ENCODE peak calls at places on chromosomes 16 and 17, in five cellular contexts. One of them, this sample, is unnamed.

GRCh38 chr16:72969146-72969545 is 78.8 kb downstream of the ZFHX3 start:
- DNase-seq in GM12878: no peak
- DNase-seq in H1: no peak
- DNase-seq in HepG2: no peak
- DNase-seq in K562: no peak
- DNase-seq in this sample: no peak

GRCh38 chr16:80935691-80936090 is 71.0 kb downstream of the CMC2 start:
- DNase-seq in GM12878: no peak
- DNase-seq in H1: no peak
- DNase-seq in HepG2: no peak
- DNase-seq in K562: no peak
- DNase-seq in this sample: no peak

GRCh38 chr16:89695086-89695874 is 6.2 kb downstream of the SPATA2L start:
- DNase-seq in GM12878: no peak
- DNase-seq in H1: no peak
- DNase-seq in HepG2: peak
- DNase-seq in K562: no peak
- DNase-seq in this sample: no peak

GRCh38 chr16:528111-529011 is 849 bp downstream of the CAPN15 start:
- DNase-seq in GM12878: no peak
- DNase-seq in H1: no peak
- DNase-seq in HepG2: no peak
- DNase-seq in K562: peak
- DNase-seq in this sample: peak

GRCh38 chr17:73151888-73152633 is 12.7 kb upstream of the SSTR2 start:
- DNase-seq in GM12878: no peak
- DNase-seq in H1: no peak
- DNase-seq in HepG2: peak
- DNase-seq in K562: no peak
- DNase-seq in this sample: no peak

GRCh38 chr17:17030515-17031211 is 11.6 kb upstream of the MPRIP start:
- DNase-seq in GM12878: no peak
- DNase-seq in H1: no peak
- DNase-seq in HepG2: no peak
- DNase-seq in K562: no peak
- DNase-seq in this sample: peak

GRCh38 chr17:80927791-80928216 is 63.8 kb upstream of the CHMP6 start:
- DNase-seq in GM12878: no peak
- DNase-seq in H1: no peak
- DNase-seq in HepG2: no peak
- DNase-seq in K562: no peak
- DNase-seq in this sample: no peak

GRCh38 chr17:30380106-30380420 is 1.3 kb downstream of the CPD start:
- DNase-seq in GM12878: peak
- DNase-seq in H1: no peak
- DNase-seq in HepG2: no peak
- DNase-seq in K562: no peak
- DNase-seq in this sample: no peak

GRCh38 chr16:4519274-4520058 is 19.1 kb downstream of the CDIP1 start:
- DNase-seq in GM12878: no peak
- DNase-seq in H1: no peak
- DNase-seq in HepG2: no peak
- DNase-seq in K562: no peak
- DNase-seq in this sample: no peak

GRCh38 chr17:35947156-35947585 is 3.7 kb upstream of the LYZL6 start:
- DNase-seq in GM12878: no peak
- DNase-seq in H1: no peak
- DNase-seq in HepG2: peak
- DNase-seq in K562: peak
- DNase-seq in this sample: peak

GRCh38 chr16:77833906-77834599 is 45.7 kb downstream of the VAT1L start:
- DNase-seq in GM12878: no peak
- DNase-seq in H1: peak
- DNase-seq in HepG2: no peak
- DNase-seq in K562: no peak
- DNase-seq in this sample: peak

GRCh38 chr17:33667052-33667509 is 374.0 kb upstream of the ASIC2 start:
- DNase-seq in GM12878: peak
- DNase-seq in H1: no peak
- DNase-seq in HepG2: no peak
- DNase-seq in K562: peak
- DNase-seq in this sample: no peak

GRCh38 chr17:50289268-50289667 is 15.0 kb downstream of the TMEM92 start:
- DNase-seq in GM12878: no peak
- DNase-seq in H1: no peak
- DNase-seq in HepG2: no peak
- DNase-seq in K562: no peak
- DNase-seq in this sample: no peak

GRCh38 chr17:4720787-4721186 is 10.4 kb downstream of the ARRB2 start:
- DNase-seq in GM12878: no peak
- DNase-seq in H1: no peak
- DNase-seq in HepG2: peak
- DNase-seq in K562: no peak
- DNase-seq in this sample: no peak

GRCh38 chr17:43732961-43733360 is 25.6 kb downstream of the SOST start:
- DNase-seq in GM12878: no peak
- DNase-seq in H1: no peak
- DNase-seq in HepG2: no peak
- DNase-seq in K562: no peak
- DNase-seq in this sample: peak

GRCh38 chr17:50620848-50621247 is 13.8 kb upstream of the ABCC3 start:
- DNase-seq in GM12878: no peak
- DNase-seq in H1: no peak
- DNase-seq in HepG2: no peak
- DNase-seq in K562: peak
- DNase-seq in this sample: peak

GRCh38 chr17:56165017-56165720 is 11.9 kb downstream of the ANKFN1 start:
- DNase-seq in GM12878: no peak
- DNase-seq in H1: no peak
- DNase-seq in HepG2: no peak
- DNase-seq in K562: no peak
- DNase-seq in this sample: no peak

GRCh38 chr17:39750131-39751015 is 12.6 kb downstream of the GRB7 start:
- DNase-seq in GM12878: no peak
- DNase-seq in H1: no peak
- DNase-seq in HepG2: peak
- DNase-seq in K562: no peak
- DNase-seq in this sample: no peak

GRCh38 chr16:70478912-70479341 is 24.5 kb downstream of the FCSK start:
- DNase-seq in GM12878: no peak
- DNase-seq in H1: no peak
- DNase-seq in HepG2: no peak
- DNase-seq in K562: no peak
- DNase-seq in this sample: peak

GRCh38 chr17:55727920-55728319 is 5.3 kb upstream of the TMEM100 start:
- DNase-seq in GM12878: no peak
- DNase-seq in H1: no peak
- DNase-seq in HepG2: no peak
- DNase-seq in K562: no peak
- DNase-seq in this sample: no peak

GRCh38 chr17:44543213-44543904 is 13.9 kb upstream of the FZD2 start:
- DNase-seq in GM12878: no peak
- DNase-seq in H1: peak
- DNase-seq in HepG2: peak
- DNase-seq in K562: no peak
- DNase-seq in this sample: peak

GRCh38 chr17:78342438-78343098 is 17.3 kb downstream of the SOCS3 start:
- DNase-seq in GM12878: no peak
- DNase-seq in H1: no peak
- DNase-seq in HepG2: no peak
- DNase-seq in K562: no peak
- DNase-seq in this sample: peak

GRCh38 chr16:14036869-14037268 is 34.2 kb upstream of the MRTFB start:
- DNase-seq in GM12878: no peak
- DNase-seq in H1: no peak
- DNase-seq in HepG2: no peak
- DNase-seq in K562: no peak
- DNase-seq in this sample: no peak

GRCh38 chr17:46876353-46876887 is 25.0 kb downstream of the WNT9B start:
- DNase-seq in GM12878: no peak
- DNase-seq in H1: no peak
- DNase-seq in HepG2: peak
- DNase-seq in K562: peak
- DNase-seq in this sample: peak

GRCh38 chr17:62626719-62627218 is 701 bp upstream of the MRC2 start:
- DNase-seq in GM12878: no peak
- DNase-seq in H1: no peak
- DNase-seq in HepG2: peak
- DNase-seq in K562: no peak
- DNase-seq in this sample: peak

DNA sequence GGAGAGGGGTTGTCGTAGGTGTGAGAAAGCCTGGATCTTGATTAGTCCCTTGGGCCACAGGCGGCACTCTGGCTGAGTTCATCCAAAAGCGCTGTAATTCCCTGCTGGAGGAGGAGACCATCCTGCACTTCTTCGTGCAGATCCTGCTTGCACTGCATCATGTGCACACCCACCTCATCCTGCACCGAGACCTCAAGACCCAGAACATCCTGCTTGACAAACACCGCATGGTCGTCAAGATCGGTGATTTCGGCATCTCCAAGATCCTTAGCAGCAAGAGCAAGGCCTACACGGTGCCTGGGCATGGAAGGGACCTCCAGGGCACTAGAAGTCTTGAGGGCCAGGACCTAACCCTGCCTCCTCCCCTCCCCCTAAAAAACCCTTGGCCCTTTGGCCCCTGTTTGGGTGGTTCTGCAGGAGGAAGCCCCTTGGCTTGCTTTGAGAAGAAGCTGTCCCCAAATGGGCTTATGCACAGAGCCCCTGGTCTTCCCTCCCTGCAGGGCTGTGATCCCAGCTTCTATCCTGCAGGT is 6.2 kb downstream of the NEK8 start:
- DNase-seq in GM12878: no peak
- DNase-seq in H1: no peak
- DNase-seq in HepG2: no peak
- DNase-seq in K562: no peak
- DNase-seq in this sample: no peak
- H3K4me2 ChIP-seq in GM12878: peak
- H3K4me2 ChIP-seq in H1: no peak
- H3K4me2 ChIP-seq in HepG2: no peak
- H3K4me2 ChIP-seq in K562: peak
- H3K4me2 ChIP-seq in this sample: no peak

GRCh38 chr17:13429201-13429600 is 172.5 kb downstream of the HS3ST3A1 start:
- DNase-seq in GM12878: no peak
- DNase-seq in H1: no peak
- DNase-seq in HepG2: no peak
- DNase-seq in K562: no peak
- DNase-seq in this sample: no peak
- TF ChIP-seq CREB1 in GM12878: no peak
- TF ChIP-seq CREB1 in H1: no peak
- TF ChIP-seq CREB1 in HepG2: no peak
- TF ChIP-seq CREB1 in K562: no peak
- TF ChIP-seq CREB1 in this sample: no peak

GRCh38 chr16:85174871-85175723 is 62.8 kb upstream of the CIBAR2 start:
- DNase-seq in GM12878: no peak
- DNase-seq in H1: no peak
- DNase-seq in HepG2: no peak
- DNase-seq in K562: no peak
- DNase-seq in this sample: no peak
- H3K4me2 ChIP-seq in GM12878: no peak
- H3K4me2 ChIP-seq in H1: no peak
- H3K4me2 ChIP-seq in HepG2: peak
- H3K4me2 ChIP-seq in K562: no peak
- H3K4me2 ChIP-seq in this sample: peak

DNA sequence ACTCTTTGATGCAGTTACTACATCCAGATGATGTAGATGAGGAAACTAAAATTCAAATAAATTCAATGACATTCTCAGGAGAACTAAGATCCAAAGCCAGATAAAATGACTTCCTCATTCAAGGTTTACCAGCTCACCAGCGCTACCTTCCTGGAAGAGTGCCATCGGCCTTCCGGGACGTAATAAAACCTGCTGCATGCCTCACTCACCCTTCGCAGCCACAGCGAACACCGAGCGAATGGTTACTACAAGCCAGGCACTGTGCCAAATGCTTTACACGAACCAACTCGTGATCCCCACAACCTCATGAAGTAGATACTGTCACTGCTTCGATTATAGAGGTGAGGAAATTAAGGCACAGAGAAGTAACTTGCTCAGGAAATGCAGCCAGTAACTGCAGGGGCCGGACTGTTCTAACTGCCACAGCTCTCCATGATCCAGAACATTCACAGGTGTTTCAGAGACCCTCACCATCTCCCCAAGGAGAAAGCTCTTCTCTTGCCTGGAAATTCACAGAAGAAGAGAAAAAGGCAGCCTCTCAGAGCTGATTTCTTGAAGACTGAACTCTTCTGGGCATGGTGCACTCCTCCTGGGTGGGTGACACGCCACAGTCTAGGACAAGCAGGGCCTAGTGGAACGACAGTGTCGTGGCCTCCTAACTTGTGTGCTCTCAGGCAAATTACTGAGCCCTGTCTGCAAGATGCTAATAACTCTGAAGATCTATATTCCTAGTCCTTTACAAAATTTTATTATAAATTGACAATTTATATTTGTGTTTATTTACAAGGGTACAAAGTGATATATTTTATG is 46.8 kb downstream of the HIC1 start:
- DNase-seq in GM12878: no peak
- DNase-seq in H1: no peak
- DNase-seq in HepG2: no peak
- DNase-seq in K562: peak
- DNase-seq in this sample: no peak
- TF ChIP-seq CREB1 in GM12878: no peak
- TF ChIP-seq CREB1 in H1: no peak
- TF ChIP-seq CREB1 in HepG2: no peak
- TF ChIP-seq CREB1 in K562: no peak
- TF ChIP-seq CREB1 in this sample: no peak

GRCh38 chr17:77085916-77086432 is 54.8 kb upstream of the SEC14L1 start:
- DNase-seq in GM12878: no peak
- DNase-seq in H1: no peak
- DNase-seq in HepG2: no peak
- DNase-seq in K562: no peak
- DNase-seq in this sample: no peak
- H3K4me2 ChIP-seq in GM12878: peak
- H3K4me2 ChIP-seq in H1: no peak
- H3K4me2 ChIP-seq in HepG2: peak
- H3K4me2 ChIP-seq in K562: no peak
- H3K4me2 ChIP-seq in this sample: no peak

DNA sequence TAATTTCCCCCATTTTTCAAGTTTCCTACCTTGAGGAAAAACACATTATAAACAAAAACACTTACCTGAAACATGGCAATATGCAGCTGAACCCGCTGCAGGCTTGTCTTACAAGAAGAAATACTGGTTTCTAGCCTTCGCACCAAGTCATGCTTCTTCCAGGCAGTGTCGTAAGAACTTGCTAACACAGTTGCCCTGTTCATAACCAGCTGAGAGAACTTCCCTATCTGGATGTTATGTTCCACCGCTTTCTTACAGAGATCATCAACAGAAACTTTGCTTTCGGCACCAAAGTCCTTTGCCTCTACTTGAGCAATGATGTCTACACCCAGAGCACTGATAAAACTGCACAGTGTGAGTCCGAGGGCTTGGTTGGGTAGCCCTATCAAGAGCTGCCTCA is 27.9 kb upstream of the ARL6IP1 start:
- DNase-seq in GM12878: no peak
- DNase-seq in H1: no peak
- DNase-seq in HepG2: no peak
- DNase-seq in K562: no peak
- DNase-seq in this sample: no peak
- TF ChIP-seq CREB1 in GM12878: no peak
- TF ChIP-seq CREB1 in H1: no peak
- TF ChIP-seq CREB1 in HepG2: no peak
- TF ChIP-seq CREB1 in K562: no peak
- TF ChIP-seq CREB1 in this sample: no peak

GRCh38 chr17:83073389-83074063 is 5.9 kb upstream of the METRNL start:
- DNase-seq in GM12878: no peak
- DNase-seq in H1: no peak
- DNase-seq in HepG2: no peak
- DNase-seq in K562: peak
- DNase-seq in this sample: no peak
- H3K4me2 ChIP-seq in GM12878: no peak
- H3K4me2 ChIP-seq in H1: no peak
- H3K4me2 ChIP-seq in HepG2: peak
- H3K4me2 ChIP-seq in K562: peak
- H3K4me2 ChIP-seq in this sample: no peak